ENCODE peak calls at places on chromosomes 12 and 14, in six cellular contexts. One of them, this sample, is unnamed.

GRCh38 chr14:100557658-100558057 is 29.6 kb downstream of the BEGAIN start:
- DNase-seq in NCI-H460: no peak
- DNase-seq in iris pigment epithelial cell: no peak
- DNase-seq in memory B cell: no peak
- DNase-seq in HT-29: no peak
- DNase-seq in CMK: no peak
- DNase-seq in this sample: no peak

GRCh38 chr12:15629108-15629507 is 160.1 kb downstream of the EPS8 start:
- DNase-seq in HT-29: peak
- DNase-seq in NCI-H460: peak
- DNase-seq in memory B cell: no peak
- DNase-seq in CMK: no peak
- DNase-seq in iris pigment epithelial cell: peak
- DNase-seq in this sample: no peak

GRCh38 chr12:124914392-124915248 is at the start of gene UBC:
- DNase-seq in NCI-H460: peak
- DNase-seq in memory B cell: peak
- DNase-seq in iris pigment epithelial cell: peak
- DNase-seq in HT-29: peak
- DNase-seq in CMK: peak
- DNase-seq in this sample: no peak

GRCh38 chr12:76952995-76953394 is 74.2 kb upstream of the CSRP2 start:
- DNase-seq in NCI-H460: no peak
- DNase-seq in HT-29: peak
- DNase-seq in CMK: no peak
- DNase-seq in memory B cell: no peak
- DNase-seq in iris pigment epithelial cell: no peak
- DNase-seq in this sample: peak

GRCh38 chr14:24605435-24606190 is 3.9 kb downstream of the GZMH start:
- DNase-seq in NCI-H460: peak
- DNase-seq in CMK: peak
- DNase-seq in iris pigment epithelial cell: no peak
- DNase-seq in memory B cell: peak
- DNase-seq in HT-29: peak
- DNase-seq in this sample: no peak

GRCh38 chr12:6961695-6962284 is 8.7 kb downstream of the PHB2 start:
- DNase-seq in NCI-H460: peak
- DNase-seq in CMK: peak
- DNase-seq in memory B cell: no peak
- DNase-seq in iris pigment epithelial cell: peak
- DNase-seq in HT-29: peak
- DNase-seq in this sample: peak

GRCh38 chr12:115149279-115149678 is 465.3 kb upstream of the TBX3 start:
- DNase-seq in iris pigment epithelial cell: no peak
- DNase-seq in NCI-H460: no peak
- DNase-seq in memory B cell: no peak
- DNase-seq in CMK: no peak
- DNase-seq in HT-29: no peak
- DNase-seq in this sample: no peak

GRCh38 chr14:53265025-53265424 is 111.9 kb upstream of the DDHD1 start:
- DNase-seq in memory B cell: no peak
- DNase-seq in CMK: no peak
- DNase-seq in HT-29: no peak
- DNase-seq in NCI-H460: no peak
- DNase-seq in iris pigment epithelial cell: no peak
- DNase-seq in this sample: no peak

GRCh38 chr12:110349521-110350151 is 53.9 kb downstream of the ANAPC7 start:
- DNase-seq in NCI-H460: no peak
- DNase-seq in CMK: peak
- DNase-seq in iris pigment epithelial cell: no peak
- DNase-seq in HT-29: no peak
- DNase-seq in memory B cell: no peak
- DNase-seq in this sample: no peak

GRCh38 chr14:32408018-32408417 is 78.9 kb downstream of the AKAP6 start:
- DNase-seq in memory B cell: no peak
- DNase-seq in CMK: no peak
- DNase-seq in iris pigment epithelial cell: peak
- DNase-seq in HT-29: no peak
- DNase-seq in NCI-H460: no peak
- DNase-seq in this sample: no peak

GRCh38 chr14:29926701-29927595 is 699 bp downstream of the PRKD1 start:
- DNase-seq in iris pigment epithelial cell: peak
- DNase-seq in CMK: no peak
- DNase-seq in NCI-H460: peak
- DNase-seq in memory B cell: peak
- DNase-seq in HT-29: no peak
- DNase-seq in this sample: peak

GRCh38 chr12:108129017-108129812 is at the start of gene WSCD2:
- DNase-seq in NCI-H460: peak
- DNase-seq in iris pigment epithelial cell: peak
- DNase-seq in HT-29: no peak
- DNase-seq in memory B cell: peak
- DNase-seq in CMK: no peak
- DNase-seq in this sample: peak

GRCh38 chr12:82966160-82966559 is 279.5 kb downstream of the TMTC2 start:
- DNase-seq in HT-29: no peak
- DNase-seq in iris pigment epithelial cell: no peak
- DNase-seq in CMK: no peak
- DNase-seq in memory B cell: no peak
- DNase-seq in NCI-H460: no peak
- DNase-seq in this sample: no peak

GRCh38 chr14:52025310-52025709 is 36.0 kb downstream of the RTRAF start:
- DNase-seq in memory B cell: no peak
- DNase-seq in iris pigment epithelial cell: peak
- DNase-seq in NCI-H460: no peak
- DNase-seq in HT-29: no peak
- DNase-seq in CMK: no peak
- DNase-seq in this sample: no peak

GRCh38 chr12:128621304-128621703 is 202.5 kb downstream of the SLC15A4 start:
- DNase-seq in HT-29: no peak
- DNase-seq in memory B cell: no peak
- DNase-seq in CMK: no peak
- DNase-seq in iris pigment epithelial cell: no peak
- DNase-seq in NCI-H460: no peak
- DNase-seq in this sample: no peak

GRCh38 chr12:55188974-55189556 is 31.8 kb upstream of the OR10A7 start:
- DNase-seq in memory B cell: peak
- DNase-seq in HT-29: peak
- DNase-seq in CMK: peak
- DNase-seq in iris pigment epithelial cell: peak
- DNase-seq in NCI-H460: peak
- DNase-seq in this sample: peak

GRCh38 chr12:128853321-128854197 is at the start of gene GLT1D1:
- DNase-seq in HT-29: no peak
- DNase-seq in memory B cell: peak
- DNase-seq in iris pigment epithelial cell: no peak
- DNase-seq in NCI-H460: no peak
- DNase-seq in CMK: no peak
- DNase-seq in this sample: no peak

GRCh38 chr12:13851828-13852227 is 129.6 kb downstream of the GRIN2B start:
- DNase-seq in HT-29: no peak
- DNase-seq in CMK: no peak
- DNase-seq in memory B cell: no peak
- DNase-seq in NCI-H460: no peak
- DNase-seq in iris pigment epithelial cell: no peak
- DNase-seq in this sample: peak

GRCh38 chr14:72663076-72663487 is 230.8 kb downstream of the DPF3 start:
- DNase-seq in NCI-H460: no peak
- DNase-seq in iris pigment epithelial cell: no peak
- DNase-seq in memory B cell: no peak
- DNase-seq in HT-29: no peak
- DNase-seq in CMK: no peak
- DNase-seq in this sample: no peak

GRCh38 chr12:20629414-20630156 is 65.5 kb upstream of the SLCO1C1 start:
- DNase-seq in iris pigment epithelial cell: peak
- DNase-seq in memory B cell: no peak
- DNase-seq in HT-29: no peak
- DNase-seq in NCI-H460: no peak
- DNase-seq in CMK: no peak
- DNase-seq in this sample: no peak